ENCODE peak calls at places on chromosomes 3 and 15, in six cellular contexts. N, J, L, K, T and M are unnamed samples.

GRCh38 chr3:97882975-97883598 is 61.3 kb downstream of the CRYBG3 start:
- DNase-seq in N (peak), J (no peak), K (no peak), L (no peak), T (peak), M (no peak)

GRCh38 chr15:93899817-93900216 is 331.5 kb upstream of the MCTP2 start:
- DNase-seq in T (no peak), J (no peak), N (no peak), K (no peak), L (no peak), M (no peak)

GRCh38 chr3:25902586-25902985 is 112.7 kb downstream of the OXSM start:
- DNase-seq in L (no peak), K (no peak), N (no peak), T (no peak), J (no peak), M (no peak)

GRCh38 chr3:125611908-125612307 is 16.6 kb upstream of the OSBPL11 start:
- DNase-seq in T (no peak), N (no peak), L (no peak), J (no peak), K (no peak), M (no peak)

GRCh38 chr3:102673271-102674115 is 238.7 kb downstream of the ZPLD1 start:
- DNase-seq in N (peak), J (no peak), L (peak), T (peak), K (peak), M (peak)

GRCh38 chr15:39312984-39313383 is 267.9 kb upstream of the THBS1 start:
- DNase-seq in K (no peak), N (no peak), J (no peak), T (peak), L (peak), M (no peak)

GRCh38 chr3:159455741-159456181 is 532.9 kb upstream of the IL12A start:
- DNase-seq in N (no peak), J (no peak), T (no peak), K (no peak), L (no peak), M (no peak)

GRCh38 chr3:8529197-8529637 is 27.6 kb downstream of the LMCD1 start:
- DNase-seq in J (no peak), T (no peak), L (no peak), N (peak), K (peak), M (peak)

GRCh38 chr3:140395134-140396075 is 282.5 kb upstream of the TRIM42 start:
- DNase-seq in T (no peak), K (no peak), J (no peak), L (peak), N (no peak), M (no peak)

GRCh38 chr3:124168271-124168670 is 176.3 kb upstream of the ROPN1 start:
- DNase-seq in J (no peak), N (no peak), K (no peak), T (no peak), L (no peak), M (no peak)

GRCh38 chr3:36380171-36381031 is at the start of gene STAC:
- DNase-seq in J (no peak), L (peak), K (no peak), T (peak), N (peak), M (peak)

GRCh38 chr3:42892169-42892568 is 13.8 kb upstream of the ZNF662 start:
- DNase-seq in N (no peak), T (no peak), K (no peak), L (no peak), J (no peak), M (no peak)

GRCh38 chr15:100113351-100114075 is 228.3 kb downstream of the ADAMTS17 start:
- DNase-seq in T (no peak), K (no peak), L (peak), J (no peak), N (no peak), M (no peak)

GRCh38 chr3:11005686-11006256 is 13.2 kb downstream of the SLC6A1 start:
- DNase-seq in N (no peak), J (no peak), K (no peak), L (no peak), T (no peak), M (no peak)

GRCh38 chr3:156373654-156374053 is 181.3 kb downstream of the SSR3 start:
- DNase-seq in L (no peak), J (no peak), N (no peak), K (no peak), T (no peak), M (no peak)

GRCh38 chr3:65473746-65474145 is 565.0 kb downstream of the MAGI1 start:
- DNase-seq in J (no peak), N (no peak), T (no peak), K (no peak), L (no peak), M (no peak)

GRCh38 chr15:62063851-62064635 is 2.7 kb upstream of the C2CD4A start:
- DNase-seq in T (no peak), L (no peak), N (peak), J (no peak), K (no peak), M (no peak)

GRCh38 chr3:53592862-53593261 is 98.5 kb downstream of the CACNA1D start:
- DNase-seq in N (no peak), L (no peak), K (no peak), J (no peak), T (no peak), M (no peak)

GRCh38 chr3:69085543-69086132 is 901 bp downstream of the ARL6IP5 start:
- DNase-seq in T (peak), K (peak), N (peak), J (no peak), L (peak), M (peak)

GRCh38 chr3:41317718-41318117 is 118.4 kb downstream of the CTNNB1 start:
- DNase-seq in K (no peak), T (peak), N (no peak), L (no peak), J (no peak), M (no peak)

GRCh38 chr3:187709155-187709554 is 6.8 kb upstream of the RTP2 start:
- DNase-seq in J (no peak), L (no peak), K (no peak), N (no peak), T (no peak), M (no peak)

GRCh38 chr3:107928084-107928445 is 162.8 kb downstream of the CD47 start:
- DNase-seq in T (peak), N (no peak), L (no peak), J (no peak), K (no peak), M (no peak)

GRCh38 chr15:62165029-62165792 is at the start of gene C2CD4B:
- DNase-seq in L (no peak), T (peak), N (peak), J (no peak), K (peak), M (peak)

GRCh38 chr15:93296786-93297500 is 207.9 kb upstream of the RGMA start:
- DNase-seq in N (no peak), K (no peak), J (no peak), T (no peak), L (no peak), M (no peak)

GRCh38 chr15:27679621-27680521 is 419.2 kb downstream of the OCA2 start:
- DNase-seq in T (no peak), K (no peak), L (no peak), N (no peak), J (no peak), M (no peak)

GRCh38 chr3:184598220-184598927 is 36.8 kb downstream of the EPHB3 start:
- DNase-seq in N (no peak), T (no peak), J (no peak), K (no peak), L (no peak), M (peak)

GRCh38 chr3:49415931-49416601 is 3.8 kb downstream of the TCTA start:
- DNase-seq in K (no peak), N (no peak), L (no peak), J (no peak), T (no peak), M (no peak)

GRCh38 chr3:133927543-133928066 is 31.9 kb upstream of the RAB6B start:
- DNase-seq in K (no peak), T (peak), N (peak), J (no peak), L (peak), M (peak)

GRCh38 chr3:111314146-111314873 is 227.7 kb upstream of the CD96 start:
- DNase-seq in J (no peak), T (no peak), N (no peak), K (peak), L (no peak), M (no peak)

GRCh38 chr3:51386159-51386851 is 1.2 kb downstream of the MANF start:
- DNase-seq in K (peak), N (no peak), T (no peak), L (no peak), J (no peak), M (no peak)

GRCh38 chr3:25572919-25573385 is 91.8 kb downstream of the TOP2B start:
- DNase-seq in K (no peak), N (no peak), L (no peak), T (no peak), J (no peak), M (no peak)

GRCh38 chr3:134375542-134376384 is 1.5 kb upstream of the AMOTL2 start:
- DNase-seq in L (peak), J (no peak), N (no peak), K (peak), T (no peak), M (peak)

GRCh38 chr3:20055020-20055775 is 15.0 kb downstream of the KAT2B start:
- DNase-seq in L (no peak), J (no peak), K (no peak), T (no peak), N (no peak), M (no peak)

GRCh38 chr3:193665370-193665989 is 72.5 kb downstream of the OPA1 start:
- DNase-seq in K (no peak), L (no peak), T (no peak), J (no peak), N (no peak), M (no peak)

GRCh38 chr3:30321065-30321464 is 285.3 kb upstream of the TGFBR2 start:
- DNase-seq in J (no peak), L (no peak), K (no peak), T (no peak), N (no peak), M (no peak)

DNA sequence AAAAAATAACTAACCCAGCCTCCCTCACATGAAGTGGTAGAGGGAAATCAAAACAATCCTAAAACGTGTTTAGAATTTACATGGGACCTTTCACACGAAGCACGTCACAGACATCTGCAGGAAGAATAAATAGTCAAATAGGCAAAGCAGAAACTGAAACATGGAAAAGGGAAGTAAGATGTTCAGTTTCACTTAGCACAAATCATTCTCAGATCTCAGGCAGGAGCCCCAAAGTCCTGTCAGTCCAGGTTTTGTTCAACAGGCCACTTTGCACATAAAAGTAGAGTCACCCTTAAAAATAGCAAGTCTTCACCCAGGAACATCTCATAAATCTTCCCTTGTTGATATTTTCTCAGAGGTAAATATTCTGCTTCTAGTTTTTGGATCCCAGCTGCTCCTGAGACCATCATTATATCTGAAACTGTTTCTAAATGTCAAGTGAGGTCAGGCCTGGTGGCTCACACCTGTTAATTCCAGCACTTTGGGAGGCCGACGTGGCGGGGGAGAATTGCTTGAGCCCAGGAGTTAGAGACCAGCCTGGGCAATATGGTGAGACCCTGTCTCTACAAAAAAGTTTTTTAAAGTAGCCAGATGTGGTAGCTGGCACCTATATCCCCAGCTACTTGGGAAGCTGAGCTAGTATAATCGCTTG is 1.9 kb downstream of the RUBCN start:
- DNase-seq in K (no peak), J (no peak), T (no peak), L (no peak), N (no peak), M (no peak)
- TF ChIP-seq POLR2A in K (no peak), J (peak), T (no peak), L (no peak), N (no peak), M (no peak)

GRCh38 chr15:75199347-75199976 is 2.2 kb upstream of the C15orf39 start:
- DNase-seq in T (no peak), K (no peak), N (no peak), L (no peak), J (no peak), M (no peak)

GRCh38 chr15:75201609-75202250 is at the start of gene C15orf39:
- DNase-seq in N (peak), T (peak), L (peak), K (peak), J (no peak), M (peak)

GRCh38 chr15:75202251-75203016 is 752 bp downstream of the C15orf39 start:
- DNase-seq in K (peak), T (peak), J (peak), L (peak), N (peak), M (peak)

GRCh38 chr15:75200391-75200764 is 1.3 kb upstream of the C15orf39 start:
- DNase-seq in N (no peak), J (no peak), L (no peak), K (no peak), T (no peak), M (no peak)

GRCh38 chr15:75200765-75201608 is 695 bp upstream of the C15orf39 start:
- DNase-seq in K (no peak), L (no peak), J (no peak), N (peak), T (peak), M (peak)
- TF ChIP-seq POLR2A in K (no peak), L (no peak), J (no peak), N (peak), T (no peak), M (no peak)

DNA sequence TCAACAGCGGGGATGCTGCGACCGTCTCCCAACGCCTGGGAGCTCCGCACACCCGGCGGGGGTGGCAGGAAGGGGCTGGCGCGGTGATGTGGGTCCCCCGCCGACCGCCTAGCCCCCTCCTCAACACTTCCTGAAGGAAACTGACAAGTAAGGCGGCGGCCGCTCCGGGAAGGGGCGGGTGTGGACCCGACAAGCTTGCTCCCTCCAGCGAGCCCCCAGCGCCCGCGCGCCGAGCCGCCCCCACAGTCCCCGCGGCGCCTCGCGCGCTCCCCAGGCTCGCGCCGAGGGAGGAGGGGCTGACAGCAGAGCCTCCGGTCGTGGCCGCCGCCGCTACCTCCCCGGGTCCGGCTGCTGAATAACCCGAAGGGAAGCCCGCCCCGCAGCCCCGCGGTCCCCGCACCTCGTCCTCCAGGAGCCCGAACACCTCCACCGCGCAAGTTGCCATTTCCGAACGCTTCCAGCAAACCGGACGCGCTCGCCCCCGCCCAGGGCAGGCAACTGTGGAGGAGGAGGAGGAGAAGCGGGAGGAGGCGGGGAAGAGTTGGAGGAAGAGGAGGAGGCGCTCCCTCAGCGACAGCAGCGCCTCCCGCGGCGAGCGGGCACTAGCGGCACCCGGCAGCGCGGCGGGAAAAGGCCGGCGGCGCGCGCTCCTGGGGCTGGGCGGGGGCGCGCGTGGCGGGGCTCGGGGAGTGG is at the start of gene NEDD4:
- DNase-seq in J (peak), T (peak), L (peak), N (peak), K (peak), M (peak)
- TF ChIP-seq POLR2A in J (peak), T (peak), L (no peak), N (peak), K (peak), M (peak)

GRCh38 chr3:79074558-79074957 is 693.2 kb downstream of the ROBO1 start:
- DNase-seq in K (no peak), L (no peak), J (no peak), T (no peak), N (no peak), M (no peak)
- TF ChIP-seq POLR2A in K (no peak), L (no peak), J (no peak), T (no peak), N (no peak), M (no peak)